ENCODE peak calls at places on chromosomes 16 and 17, in ten cellular contexts. P is H9, T is pancreas, G is retinal pigment epithelial cell, Z is fibroblast of mammary gland, Y is brain microvascular endothelial cell, R is heart left ventricle, E is mammary epithelial cell, S is AG09309, A is AG09319. D is an unnamed sample.

GRCh38 chr16:19972111-19972510 is 87.5 kb upstream of the GPRC5B start:
- DNase-seq in Y (no peak), E (peak), S (no peak), A (no peak), T (no peak), R (no peak), G (no peak), P (no peak), Z (no peak), D (no peak)

GRCh38 chr16:74499114-74499513 is 77.8 kb upstream of the CLEC18B start:
- DNase-seq in Y (no peak), T (no peak), G (no peak), E (no peak), A (no peak), P (no peak), R (no peak), Z (no peak), S (no peak), D (no peak)

GRCh38 chr16:82993874-82994375 is 367.2 kb downstream of the CDH13 start:
- DNase-seq in T (no peak), E (no peak), G (no peak), S (no peak), A (no peak), P (no peak), Y (no peak), Z (no peak), R (no peak), D (no peak)

GRCh38 chr17:57654040-57654775 is 90.9 kb downstream of the CCDC182 start:
- DNase-seq in Y (no peak), A (no peak), G (no peak), E (no peak), T (no peak), P (no peak), R (no peak), Z (no peak), S (no peak), D (no peak)

GRCh38 chr17:20291853-20292252 is 175.5 kb downstream of the LGALS9B start:
- DNase-seq in T (no peak), Z (no peak), E (no peak), Y (no peak), G (no peak), S (no peak), R (no peak), A (no peak), P (no peak), D (no peak)

GRCh38 chr16:25343976-25344375 is 86.3 kb upstream of the ZKSCAN2 start:
- DNase-seq in A (no peak), Z (no peak), G (no peak), Y (no peak), E (no peak), T (no peak), S (no peak), P (no peak), R (no peak), D (no peak)

GRCh38 chr17:50102164-50102991 is 7.2 kb downstream of the PDK2 start:
- DNase-seq in Y (no peak), A (no peak), P (no peak), R (peak), Z (no peak), T (peak), S (no peak), E (no peak), G (no peak), D (peak)

GRCh38 chr17:79020631-79021301 is 3.2 kb upstream of the C1QTNF1 start:
- DNase-seq in S (no peak), A (no peak), P (no peak), G (no peak), T (no peak), E (peak), Z (no peak), R (no peak), Y (no peak), D (peak)

GRCh38 chr16:87847785-87848675 is 21.3 kb downstream of the SLC7A5 start:
- DNase-seq in T (peak), A (no peak), P (no peak), E (no peak), R (no peak), Y (no peak), S (no peak), Z (no peak), G (peak), D (no peak)

GRCh38 chr17:66726371-66726770 is 108.5 kb upstream of the CACNG5 start:
- DNase-seq in E (no peak), T (no peak), G (no peak), Z (no peak), P (no peak), S (no peak), R (no peak), A (no peak), Y (no peak), D (peak)

GRCh38 chr17:9817086-9817485 is 4.8 kb downstream of the GSG1L2 start:
- DNase-seq in E (peak), R (no peak), Y (no peak), T (peak), G (no peak), Z (peak), P (peak), S (no peak), A (no peak), D (no peak)

DNA sequence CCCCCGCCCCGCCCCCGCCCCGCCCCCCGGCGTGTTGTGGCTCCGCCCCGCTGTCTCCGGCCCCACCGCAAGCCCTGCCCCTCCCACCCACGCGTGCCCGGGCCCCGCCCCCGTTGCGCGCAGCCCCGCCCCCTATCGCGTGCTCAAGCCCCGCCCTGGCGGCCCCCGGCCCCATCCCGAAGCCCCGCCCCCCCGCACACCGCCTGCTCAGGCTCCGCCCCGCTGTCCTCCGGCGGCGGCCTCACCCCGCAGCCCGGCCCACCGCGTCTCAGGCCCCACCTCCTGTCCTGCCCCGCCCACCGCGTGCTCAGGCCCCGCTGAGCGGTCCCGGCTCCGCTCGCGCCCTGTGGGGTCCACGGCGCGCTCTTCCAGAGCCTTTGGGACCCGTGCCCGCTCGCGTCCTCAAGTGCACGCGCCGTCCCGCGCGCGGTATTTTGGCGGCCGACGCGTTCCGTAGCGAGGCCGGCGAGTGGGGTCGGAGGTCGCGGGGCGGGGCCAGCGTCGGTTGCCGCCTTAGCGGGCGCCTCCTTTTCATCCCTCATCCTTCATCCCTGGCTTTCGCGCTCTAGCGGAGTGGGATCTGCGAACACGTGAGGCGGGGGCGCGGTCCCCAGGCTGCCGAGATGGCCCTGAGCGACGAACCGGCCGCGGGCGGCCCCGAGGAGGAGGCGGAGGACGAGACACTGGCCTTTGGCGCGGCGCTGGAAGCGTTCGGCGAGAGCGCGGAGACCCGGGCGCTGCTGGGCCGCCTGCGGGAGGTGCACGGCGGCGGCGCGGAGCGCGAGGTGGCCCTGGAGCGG is at the start of gene TBCD:
- DNase-seq in E (peak), G (peak), S (peak), T (peak), P (peak), A (peak), R (peak), Y (peak), Z (peak), D (peak)
- TF ChIP-seq CTCF in E (no peak), G (no peak), S (no peak), T (no peak), P (no peak), A (no peak), R (no peak), Y (no peak), Z (no peak), D (no peak)

GRCh38 chr17:6712854-6713129 is 377 bp downstream of the SLC13A5 start:
- DNase-seq in S (no peak), R (no peak), Y (no peak), E (no peak), A (no peak), P (no peak), T (no peak), Z (no peak), G (no peak), D (no peak)

GRCh38 chr17:6712058-6712853 is 913 bp downstream of the SLC13A5 start:
- DNase-seq in S (no peak), Y (no peak), E (peak), A (no peak), T (no peak), R (no peak), P (peak), G (no peak), Z (no peak), D (no peak)

GRCh38 chr17:6713918-6714271 is 726 bp upstream of the SLC13A5 start:
- DNase-seq in G (no peak), R (no peak), Y (no peak), S (no peak), T (no peak), Z (no peak), A (no peak), P (peak), E (no peak), D (no peak)

GRCh38 chr17:6714315-6714874 is 1.2 kb upstream of the SLC13A5 start:
- DNase-seq in T (no peak), P (no peak), Z (no peak), G (no peak), R (no peak), A (no peak), E (no peak), Y (no peak), S (no peak), D (no peak)

GRCh38 chr17:6713130-6713917 is at the start of gene SLC13A5:
- DNase-seq in E (peak), A (no peak), P (peak), T (no peak), Z (peak), Y (no peak), R (no peak), S (no peak), G (no peak), D (no peak)
- TF ChIP-seq CTCF in E (no peak), A (peak), P (peak), T (no peak), Z (peak), Y (peak), R (peak), S (peak), G (peak), D (no peak)

GRCh38 chr17:30203471-30203981 is 32.0 kb downstream of the SLC6A4 start:
- DNase-seq in A (no peak), Z (no peak), T (no peak), G (no peak), R (no peak), Y (no peak), E (no peak), P (peak), S (no peak), D (no peak)
- TF ChIP-seq CTCF in A (no peak), Z (no peak), T (no peak), G (no peak), R (no peak), Y (peak), E (no peak), P (peak), S (no peak), D (no peak)

DNA sequence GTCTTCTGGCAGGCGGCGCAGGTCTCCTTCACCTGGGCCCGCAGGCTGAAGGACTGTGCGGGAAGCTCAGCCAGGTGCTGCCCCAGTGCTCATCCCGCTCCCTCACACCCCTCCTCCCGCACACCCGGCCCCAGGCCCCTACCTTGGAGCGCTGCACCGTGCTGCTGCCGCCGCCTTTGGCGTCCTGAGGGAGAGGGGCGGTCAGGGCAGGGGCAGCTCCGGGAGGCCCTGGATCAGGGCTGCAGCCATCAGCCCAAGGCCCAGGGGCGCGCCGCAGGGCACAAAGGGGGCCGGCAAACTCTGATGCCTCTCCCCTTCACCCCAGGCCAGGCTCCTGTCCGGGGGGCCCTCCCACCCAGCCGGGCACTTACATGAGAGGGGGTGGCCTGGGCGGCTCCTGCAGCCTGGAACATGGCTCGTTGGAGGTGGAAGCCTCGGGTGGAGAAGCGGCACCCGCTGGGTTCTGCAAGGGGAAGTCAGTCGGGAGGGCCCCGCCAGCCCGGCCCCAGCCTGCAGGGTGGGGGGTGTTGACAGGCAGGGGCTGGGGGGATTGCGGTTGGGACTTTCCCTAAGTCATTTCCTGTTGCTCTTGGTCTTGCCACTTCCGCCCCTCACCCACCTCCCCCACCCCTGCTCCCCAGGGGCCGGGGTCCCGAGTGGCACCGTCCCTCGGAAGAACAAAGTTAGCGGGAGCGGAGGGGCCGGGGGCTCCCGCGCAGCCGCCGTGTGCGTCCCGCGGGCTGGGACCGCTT is 863 bp downstream of the LIMD2 start:
- DNase-seq in T (no peak), P (peak), G (no peak), E (no peak), R (peak), Z (no peak), A (no peak), Y (no peak), S (no peak), D (peak)
- TF ChIP-seq CTCF in T (no peak), P (no peak), G (no peak), E (no peak), R (no peak), Z (no peak), A (no peak), Y (no peak), S (no peak), D (no peak)

DNA sequence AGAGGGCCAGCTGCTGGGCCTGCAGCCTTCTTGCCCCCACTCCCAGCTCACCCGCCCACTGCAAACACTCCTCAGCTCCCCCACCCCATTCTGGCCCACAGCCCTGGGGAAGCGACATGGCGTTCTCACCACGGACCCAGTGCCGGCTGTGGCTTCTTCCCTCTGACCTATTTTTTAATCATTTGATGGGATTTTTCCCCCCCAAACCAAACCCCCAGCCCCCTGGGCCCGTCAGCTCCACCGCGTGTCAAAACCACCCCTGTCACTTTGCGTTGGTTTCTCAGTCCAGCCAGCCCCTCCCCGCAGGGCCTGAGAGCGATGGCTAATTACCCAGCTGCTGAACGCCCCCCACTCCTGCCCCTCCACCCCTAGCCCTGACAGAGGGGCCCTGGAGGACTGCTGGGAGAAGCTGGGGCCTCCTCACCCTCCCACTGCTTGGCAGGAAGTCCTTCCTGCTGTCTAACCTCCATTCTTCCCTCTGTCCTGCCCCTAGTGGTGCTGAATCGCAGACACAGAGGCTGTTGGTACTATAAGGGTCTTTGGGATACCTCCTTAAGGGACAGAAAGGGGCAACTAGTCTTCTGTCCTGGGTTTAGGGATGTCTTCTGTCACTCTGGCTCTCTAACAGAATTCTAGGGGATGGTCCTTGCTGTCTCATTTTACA is 7.5 kb upstream of the TBX21 start:
- DNase-seq in S (no peak), E (no peak), G (no peak), T (no peak), Y (no peak), R (peak), P (no peak), A (no peak), Z (no peak), D (no peak)
- TF ChIP-seq CTCF in S (peak), E (no peak), G (peak), T (no peak), Y (peak), R (no peak), P (peak), A (no peak), Z (peak), D (no peak)

GRCh38 chr16:1290032-1290431 is 19.4 kb upstream of the UBE2I start:
- DNase-seq in A (no peak), P (no peak), S (no peak), E (no peak), Y (no peak), G (no peak), Z (no peak), T (no peak), R (no peak), D (no peak)
- TF ChIP-seq CTCF in A (no peak), P (no peak), S (no peak), E (no peak), Y (no peak), G (no peak), Z (no peak), T (no peak), R (no peak), D (no peak)

GRCh38 chr17:76217081-76217480 is 23.2 kb downstream of the RNF157 start:
- DNase-seq in A (no peak), S (no peak), T (no peak), E (no peak), P (no peak), G (no peak), Y (no peak), Z (no peak), R (no peak), D (no peak)
- TF ChIP-seq CTCF in A (no peak), S (no peak), T (no peak), E (no peak), P (no peak), G (no peak), Y (no peak), Z (no peak), R (no peak), D (no peak)